ENCODE peak calls at places on chromosomes 12 and 14, in ten cellular contexts. E is psoas muscle; I is naive thymus-derived CD4-positive, alpha-beta T cell; A is thoracic aorta; L is activated T-cell treated with anti-CD3 and anti-CD28 coated beads for 1 hour; U is activated CD4-positive, alpha-beta T cell treated with anti-CD3 and anti-CD28 coated beads, Interleukin-2, amount 50 U/mL, for 24 hours; J is skeletal muscle cell; F is CD4-positive, alpha-beta memory T cell; D is stimulated activated CD8-positive, alpha-beta memory T cell treated with anti-CD3 and anti-CD28 coated beads, Interleukin-7, amount 100 ng/mL, for 24 hours; P is RPMI7951. O is an unnamed sample.

GRCh38 chr12:3604750-3605638 is 114.0 kb downstream of the PRMT8 start:
- DNase-seq in I (no peak), A (no peak), E (peak), F (no peak), P (peak), U (no peak), L (no peak), J (no peak), D (no peak), O (no peak)

GRCh38 chr12:57983150-57983857 is 41.9 kb downstream of the ATP23 start:
- DNase-seq in P (peak), A (no peak), E (no peak), U (no peak), F (peak), J (peak), I (no peak), L (no peak), D (no peak), O (no peak)

GRCh38 chr14:79841433-79841832 is 369.9 kb downstream of the DIO2 start:
- DNase-seq in J (no peak), A (no peak), U (no peak), L (no peak), P (no peak), E (no peak), D (no peak), I (no peak), F (no peak), O (no peak)

GRCh38 chr14:24398943-24399801 is at the start of gene NYNRIN:
- DNase-seq in E (peak), A (no peak), U (no peak), P (peak), J (no peak), F (peak), I (peak), D (no peak), L (peak), O (peak)

GRCh38 chr14:55370883-55371455 is 40.7 kb downstream of the ATG14 start:
- DNase-seq in E (no peak), J (no peak), D (no peak), U (no peak), L (no peak), I (no peak), A (no peak), P (no peak), F (no peak), O (no peak)

GRCh38 chr12:104138747-104139186 is 757 bp upstream of the NFYB start:
- DNase-seq in I (no peak), D (no peak), U (no peak), A (no peak), J (no peak), F (no peak), P (no peak), L (no peak), E (peak), O (no peak)

GRCh38 chr14:76986261-76986565 is 42.3 kb downstream of the IRF2BPL start:
- DNase-seq in E (no peak), J (no peak), A (no peak), L (no peak), I (no peak), P (no peak), D (no peak), U (no peak), F (no peak), O (no peak)

GRCh38 chr14:103317976-103318580 is 16.0 kb upstream of the EIF5 start:
- DNase-seq in A (no peak), F (no peak), I (no peak), E (no peak), J (no peak), P (no peak), L (no peak), D (no peak), U (no peak), O (no peak)

O was measured in immature natural killer cell.